ENCODE peak calls at places on chromosomes 5 and 9, in eight cellular contexts. P is activated CD4-positive, alpha-beta T cell treated with anti-CD3 and anti-CD28 coated beads, Interleukin-2, amount 50 U/mL, for 1 hour; A is RWPE1; T is T1000; R is cardiac muscle cell; G is adipocyte; B is progenitor cell of endocrine pancreas; W is DMS153. U is an unnamed sample.

GRCh38 chr5:178416919-178417318 is 173.3 kb downstream of the COL23A1 start:
- DNase-seq in P (no peak), A (peak), T (no peak), R (no peak), G (peak), B (no peak), W (no peak), U (no peak)

GRCh38 chr9:77811832-77812231 is 163.7 kb upstream of the GNA14 start:
- DNase-seq in P (no peak), A (no peak), T (no peak), R (no peak), G (no peak), B (no peak), W (no peak), U (no peak)

GRCh38 chr5:81856948-81857928 is 106.3 kb upstream of the SSBP2 start:
- DNase-seq in P (no peak), A (no peak), T (no peak), R (peak), G (peak), B (no peak), W (peak), U (no peak)

GRCh38 chr5:27489701-27490100 is 451.3 kb upstream of the CDH9 start:
- DNase-seq in P (no peak), A (no peak), T (no peak), R (no peak), G (no peak), B (no peak), W (no peak), U (no peak)

GRCh38 chr5:144451187-144451973 is 280.7 kb downstream of the KCTD16 start:
- DNase-seq in P (no peak), A (no peak), T (no peak), R (no peak), G (peak), B (no peak), W (no peak), U (no peak)

GRCh38 chr9:126228111-126228778 is 98.4 kb upstream of the MVB12B start:
- DNase-seq in P (no peak), A (no peak), T (no peak), R (no peak), G (no peak), B (no peak), W (no peak), U (no peak)

GRCh38 chr5:111129938-111130337 is 37.8 kb downstream of the WDR36 start:
- DNase-seq in P (no peak), A (peak), T (no peak), R (no peak), G (peak), B (no peak), W (no peak), U (no peak)

GRCh38 chr5:148455055-148455675 is 71.4 kb downstream of the FBXO38 start:
- DNase-seq in P (no peak), A (no peak), T (no peak), R (no peak), G (no peak), B (no peak), W (no peak), U (no peak)

GRCh38 chr9:132456241-132456640 is 46.2 kb downstream of the CFAP77 start:
- DNase-seq in P (no peak), A (no peak), T (no peak), R (no peak), G (no peak), B (no peak), W (no peak), U (no peak)

GRCh38 chr5:124645396-124645795 is 101.0 kb downstream of the ZNF608 start:
- DNase-seq in P (no peak), A (no peak), T (no peak), R (no peak), G (no peak), B (no peak), W (no peak), U (no peak)

GRCh38 chr9:89826186-89826585 is 221.4 kb downstream of the GADD45G start:
- DNase-seq in P (no peak), A (no peak), T (no peak), R (no peak), G (no peak), B (no peak), W (no peak), U (no peak)

GRCh38 chr9:9846538-9846937 is 766.3 kb downstream of the PTPRD start:
- DNase-seq in P (no peak), A (no peak), T (no peak), R (no peak), G (no peak), B (no peak), W (no peak), U (no peak)

GRCh38 chr9:127163409-127163808 is 41.0 kb upstream of the ANGPTL2 start:
- DNase-seq in P (no peak), A (peak), T (no peak), R (no peak), G (peak), B (no peak), W (no peak), U (no peak)

GRCh38 chr5:181160144-181160754 is 12.9 kb downstream of the OR2V2 start:
- DNase-seq in P (peak), A (peak), T (peak), R (peak), G (peak), B (no peak), W (peak), U (no peak)

GRCh38 chr9:130880599-130881220 is 15.9 kb downstream of the QRFP start:
- DNase-seq in P (no peak), A (no peak), T (no peak), R (no peak), G (no peak), B (no peak), W (no peak), U (no peak)

GRCh38 chr9:98080346-98080745 is 23.8 kb downstream of the NANS start:
- DNase-seq in P (no peak), A (no peak), T (no peak), R (no peak), G (peak), B (no peak), W (no peak), U (no peak)

GRCh38 chr5:111225926-111226325 is 1.7 kb downstream of the CAMK4 start:
- DNase-seq in P (no peak), A (no peak), T (no peak), R (no peak), G (no peak), B (no peak), W (no peak), U (no peak)

GRCh38 chr9:2691626-2692025 is 25.7 kb upstream of the KCNV2 start:
- DNase-seq in P (no peak), A (no peak), T (no peak), R (no peak), G (peak), B (no peak), W (no peak), U (no peak)

GRCh38 chr9:113483676-113484257 is 20.2 kb downstream of the RGS3 start:
- DNase-seq in P (no peak), A (no peak), T (no peak), R (no peak), G (no peak), B (no peak), W (no peak), U (no peak)

GRCh38 chr5:151589878-151590570 is 1.1 kb downstream of the FAT2 start:
- DNase-seq in P (no peak), A (peak), T (no peak), R (no peak), G (no peak), B (no peak), W (no peak), U (no peak)

GRCh38 chr5:160787247-160787646 is 64.8 kb downstream of the ATP10B start:
- DNase-seq in P (peak), A (peak), T (no peak), R (peak), G (no peak), B (no peak), W (peak), U (no peak)

U was measured in NCI-H2107.